ENCODE peak calls at places on chromosomes 13 and 19, in ten cellular contexts. E is activated T-cell treated with anti-CD3 and anti-CD28 coated beads for 1 hour; K is HS-5; J is brain microvascular endothelial cell; C is Peyer's patch; W is T-helper 17 cell; Z is fibroblast of gingiva; U is tibial artery; Q is CD8-positive, alpha-beta memory T cell; M is transverse colon. R is an unnamed sample.

GRCh38 chr13:31179754-31180153 is 18.1 kb upstream of the HSPH1 start:
- DNase-seq in E (no peak), Z (no peak), K (no peak), J (no peak), C (no peak), W (no peak), Q (no peak), M (no peak), U (no peak), R (no peak)

GRCh38 chr13:77502104-77502720 is 33.3 kb upstream of the SCEL start:
- DNase-seq in U (no peak), Z (no peak), E (no peak), Q (no peak), W (no peak), M (no peak), K (no peak), J (no peak), C (no peak), R (no peak)

GRCh38 chr13:27919299-27919933 is 384 bp upstream of the PDX1 start:
- DNase-seq in E (no peak), J (no peak), K (no peak), U (no peak), C (no peak), Q (no peak), M (no peak), Z (no peak), W (no peak), R (no peak)

GRCh38 chr13:38804536-38804935 is 117.7 kb downstream of the FREM2 start:
- DNase-seq in U (no peak), J (no peak), K (no peak), C (no peak), E (no peak), W (no peak), M (no peak), Q (no peak), Z (no peak), R (no peak)

GRCh38 chr13:104571161-104571889 is 1505.1 kb upstream of the SLC10A2 start:
- DNase-seq in Z (peak; percentile 27), Q (peak; percentile 2), U (peak; percentile 69), M (peak; percentile 69), E (no peak), K (peak; percentile 56), W (no peak), J (peak; percentile 99), C (no peak), R (no peak)

GRCh38 chr19:1560281-1560882 is 7.7 kb downstream of the MEX3D start:
- DNase-seq in U (no peak), Q (no peak), J (no peak), C (no peak), W (no peak), K (no peak), Z (no peak), M (no peak), E (no peak), R (no peak)

GRCh38 chr13:33649212-33649917 is 168.6 kb upstream of the RFC3 start:
- DNase-seq in U (no peak), C (no peak), J (no peak), M (no peak), K (no peak), Z (peak; percentile 26), E (no peak), Q (no peak), W (no peak), R (no peak)

GRCh38 chr19:17103177-17103576 is 27.6 kb downstream of the MYO9B start:
- DNase-seq in C (no peak), M (peak; percentile 36), E (no peak), J (peak; percentile 45), K (no peak), U (no peak), W (no peak), Z (no peak), Q (no peak), R (no peak)

GRCh38 chr13:40181203-40181845 is 485.1 kb downstream of the FOXO1 start:
- DNase-seq in J (peak; percentile 85), C (no peak), U (no peak), Z (peak; percentile 51), E (no peak), W (no peak), K (no peak), M (no peak), Q (no peak), R (no peak)

GRCh38 chr19:11208526-11209471 is 11.5 kb upstream of the KANK2 start:
- DNase-seq in K (no peak), W (no peak), E (no peak), Z (peak; percentile 48), Q (no peak), C (no peak), J (no peak), U (no peak), M (no peak), R (no peak)

GRCh38 chr19:1016647-1017114 is 4.2 kb downstream of the TMEM259 start:
- DNase-seq in M (peak; percentile 60), E (no peak), J (peak; percentile 59), K (no peak), W (no peak), U (no peak), C (no peak), Z (peak; percentile 49), Q (no peak), R (no peak)

GRCh38 chr13:113848431-113849260 is 15.2 kb downstream of the GAS6 start:
- DNase-seq in W (no peak), Q (no peak), C (no peak), J (no peak), M (peak; percentile 79), U (no peak), E (no peak), K (no peak), Z (no peak), R (no peak)

GRCh38 chr13:23427342-23428182 is 5.9 kb downstream of the SACS start:
- DNase-seq in C (no peak), K (peak; percentile 70), W (no peak), Z (peak; percentile 73), M (peak; percentile 33), J (peak; percentile 73), Q (no peak), E (no peak), U (peak; percentile 80), R (no peak)

GRCh38 chr13:46343279-46343949 is 43.6 kb downstream of the RUBCNL start:
- DNase-seq in K (no peak), Q (no peak), W (no peak), M (no peak), E (no peak), U (no peak), J (no peak), C (no peak), Z (no peak), R (no peak)

GRCh38 chr19:12194827-12195500 is 32.1 kb downstream of the ZNF136 start:
- DNase-seq in Q (peak; percentile 63), M (peak; percentile 79), W (peak; percentile 22), K (no peak), C (peak; percentile 75), E (peak; percentile 66), Z (no peak), J (peak; percentile 31), U (peak; percentile 89), R (peak; percentile 51)

GRCh38 chr13:20703785-20704458 is 423 bp downstream of the IL17D start:
- DNase-seq in Q (peak; percentile 84), J (peak; percentile 43), E (peak; percentile 60), Z (peak; percentile 74), C (peak; percentile 61), W (peak; percentile 68), K (no peak), M (peak; percentile 87), U (peak; percentile 81), R (peak; percentile 66)

GRCh38 chr13:70107498-70108271 is at the start of gene ATXN8OS:
- DNase-seq in Q (no peak), C (no peak), K (no peak), E (no peak), M (no peak), Z (no peak), U (no peak), J (no peak), W (no peak), R (no peak)

GRCh38 chr13:43285891-43286602 is 262.7 kb downstream of the DNAJC15 start:
- DNase-seq in Q (no peak), K (no peak), E (no peak), W (no peak), U (no peak), Z (no peak), M (no peak), J (peak; percentile 25), C (no peak), R (no peak)

GRCh38 chr19:51016798-51017683 is 2.5 kb downstream of the KLK10 start:
- DNase-seq in E (peak; percentile 54), Q (peak; percentile 30), K (no peak), U (no peak), M (peak; percentile 67), J (peak; percentile 14), W (no peak), C (no peak), Z (no peak), R (no peak)

GRCh38 chr19:36686365-36687213 is 823 bp upstream of the ZNF567 start:
- DNase-seq in J (peak; percentile 5), K (no peak), Z (peak; percentile 4), E (no peak), W (no peak), U (peak; percentile 64), C (no peak), M (peak; percentile 14), Q (no peak), R (no peak)

GRCh38 chr13:109941951-109942350 is 155.6 kb upstream of the IRS2 start:
- DNase-seq in E (no peak), C (no peak), W (no peak), K (no peak), M (no peak), Z (peak; percentile 72), Q (no peak), J (no peak), U (no peak), R (no peak)

GRCh38 chr19:39333507-39333906 is 2.3 kb downstream of the GMFG start:
- DNase-seq in J (no peak), C (no peak), U (no peak), Q (no peak), W (no peak), M (no peak), Z (no peak), K (no peak), E (no peak), R (no peak)

GRCh38 chr13:81224502-81224833 is 883.5 kb upstream of the SPRY2 start:
- DNase-seq in E (no peak), W (no peak), U (no peak), Q (no peak), J (no peak), M (no peak), Z (no peak), C (no peak), K (no peak), R (no peak)

GRCh38 chr19:9936151-9937000 is at the start of gene OLFM2:
- DNase-seq in Q (no peak), C (no peak), U (no peak), K (no peak), J (no peak), Z (no peak), M (no peak), E (no peak), W (peak; percentile 23), R (no peak)

GRCh38 chr19:33219261-33219812 is 6.3 kb downstream of the SLC7A10 start:
- DNase-seq in W (no peak), M (no peak), C (no peak), Q (no peak), E (no peak), U (no peak), J (peak; percentile 26), Z (no peak), K (no peak), R (no peak)

GRCh38 chr13:70405266-70405665 is 297.0 kb upstream of the KLHL1 start:
- DNase-seq in J (no peak), E (no peak), C (no peak), K (no peak), Z (no peak), Q (no peak), M (no peak), U (no peak), W (no peak), R (no peak)

GRCh38 chr19:52370341-52370710 is 603 bp downstream of the ZNF880 start:
- DNase-seq in W (no peak), K (no peak), M (no peak), Z (no peak), C (no peak), J (no peak), Q (no peak), E (no peak), U (no peak), R (no peak)

GRCh38 chr19:13953021-13953531 is 767 bp downstream of the DCAF15 start:
- DNase-seq in Q (no peak), E (no peak), K (no peak), W (no peak), J (no peak), Z (peak; percentile 69), U (no peak), C (no peak), M (peak; percentile 76), R (no peak)